ENCODE peak calls at places on chromosomes 12 and 14, in seven cellular contexts. T is heart left ventricle, L is stomach, M is uterus, J is transverse colon, N is sigmoid colon, S is Peyer's patch. Z is an unnamed sample.

GRCh38 chr12:132222096-132222807 is 78.0 kb downstream of the NOC4L start:
- DNase-seq in T (no peak), L (no peak), M (no peak), J (no peak), N (no peak), S (peak; percentile 68), Z (no peak)

GRCh38 chr12:66803972-66804371 is 125.1 kb upstream of the GRIP1 start:
- DNase-seq in T (no peak), L (no peak), M (no peak), J (no peak), N (no peak), S (no peak), Z (no peak)

GRCh38 chr12:120259418-120260202 is 5.9 kb downstream of the PXN start:
- DNase-seq in T (no peak), L (no peak), M (no peak), J (no peak), N (peak; percentile 80), S (no peak), Z (peak; percentile 44)

GRCh38 chr12:76719171-76719631 is 44.7 kb upstream of the ZDHHC17 start:
- DNase-seq in T (no peak), L (no peak), M (no peak), J (no peak), N (no peak), S (no peak), Z (no peak)

GRCh38 chr12:113407931-113408585 is 4.4 kb upstream of the SDS start:
- DNase-seq in T (no peak), L (no peak), M (no peak), J (no peak), N (no peak), S (no peak), Z (no peak)

GRCh38 chr14:79150226-79150625 is 980.1 kb downstream of the NRXN3 start:
- DNase-seq in T (no peak), L (no peak), M (no peak), J (no peak), N (no peak), S (no peak), Z (no peak)

GRCh38 chr12:75750950-75751349 is 239.5 kb upstream of the KRR1 start:
- DNase-seq in T (no peak), L (no peak), M (no peak), J (no peak), N (no peak), S (no peak), Z (no peak)

GRCh38 chr12:68259318-68259940 is 6.0 kb upstream of the IL22 start:
- DNase-seq in T (no peak), L (no peak), M (no peak), J (no peak), N (no peak), S (no peak), Z (no peak)

GRCh38 chr14:74549588-74549987 is 56.0 kb downstream of the ISCA2 start:
- DNase-seq in T (no peak), L (no peak), M (no peak), J (no peak), N (no peak), S (no peak), Z (no peak)

GRCh38 chr14:70855486-70855885 is 46.2 kb upstream of the MAP3K9 start:
- DNase-seq in T (no peak), L (no peak), M (no peak), J (no peak), N (no peak), S (no peak), Z (no peak)

GRCh38 chr12:131912526-131913274 is 16.4 kb upstream of the PUS1 start:
- DNase-seq in T (peak; percentile 91), L (peak; percentile 56), M (peak; percentile 87), J (peak; percentile 42), N (peak; percentile 96), S (no peak), Z (no peak)

GRCh38 chr12:14379508-14379907 is 14.0 kb downstream of the ATF7IP start:
- DNase-seq in T (no peak), L (no peak), M (no peak), J (no peak), N (no peak), S (no peak), Z (no peak)

GRCh38 chr12:25962932-25963525 is 4.5 kb downstream of the RASSF8 start:
- DNase-seq in T (no peak), L (no peak), M (peak; percentile 44), J (no peak), N (peak; percentile 86), S (no peak), Z (no peak)

GRCh38 chr14:95133282-95133681 is 24.0 kb downstream of the DICER1 start:
- DNase-seq in T (no peak), L (no peak), M (no peak), J (no peak), N (no peak), S (no peak), Z (no peak)

DNA sequence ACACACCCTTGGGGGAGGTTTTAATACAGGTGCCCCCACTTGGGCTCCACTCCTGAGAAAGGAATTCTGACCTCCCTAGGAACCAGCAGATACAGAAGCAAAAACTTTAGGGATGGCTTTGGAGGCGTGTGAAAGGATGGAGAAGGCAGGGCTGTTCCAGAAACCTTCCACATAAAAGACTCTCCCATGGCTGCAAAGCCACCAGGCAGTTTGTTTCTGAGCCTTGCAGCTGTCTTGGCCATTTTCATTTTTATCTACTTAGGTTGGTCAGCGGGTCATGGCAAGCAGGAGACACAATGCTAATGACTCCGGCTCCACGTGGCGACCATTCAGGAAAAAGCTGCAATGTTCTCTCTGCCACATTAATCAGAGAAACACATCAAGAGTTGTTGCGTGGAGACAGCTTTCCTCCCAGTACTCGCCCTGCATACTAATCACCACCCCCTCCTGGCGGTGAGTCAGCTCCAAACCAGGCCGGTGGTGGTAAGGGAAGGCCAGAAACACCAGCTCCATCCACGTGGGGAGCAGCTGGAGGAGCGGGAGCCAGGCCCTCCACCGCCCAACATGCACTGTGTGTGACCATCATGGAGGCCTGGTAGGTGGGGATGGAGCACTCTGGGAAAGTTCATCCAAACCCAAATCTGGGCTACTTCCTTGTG is 30.9 kb upstream of the IRF2BPL start:
- DNase-seq in T (no peak), L (peak; percentile 56), M (peak; percentile 49), J (no peak), N (no peak), S (no peak), Z (no peak)
- TF ChIP-seq CTCF in T (peak; percentile 16), L (no peak), M (no peak), J (no peak), N (no peak), S (peak; percentile 13), Z (no peak)

GRCh38 chr12:10701843-10702242 is 21.3 kb downstream of the YBX3 start:
- DNase-seq in T (no peak), L (no peak), M (no peak), J (no peak), N (no peak), S (no peak), Z (no peak)

GRCh38 chr12:10695852-10696251 is 22.0 kb upstream of the STYK1 start:
- DNase-seq in T (no peak), L (no peak), M (no peak), J (no peak), N (no peak), S (no peak), Z (no peak)

GRCh38 chr12:10701226-10701681 is 21.9 kb downstream of the YBX3 start:
- DNase-seq in T (no peak), L (no peak), M (no peak), J (no peak), N (no peak), S (no peak), Z (no peak)

GRCh38 chr12:10697872-10698271 is 24.0 kb upstream of the STYK1 start:
- DNase-seq in T (no peak), L (no peak), M (no peak), J (no peak), N (no peak), S (no peak), Z (no peak)
- TF ChIP-seq POLR2A in T (no peak), L (no peak), M (no peak), J (no peak), N (no peak), S (no peak), Z (no peak)

GRCh38 chr12:8145754-8146415 is 10.9 kb upstream of the ZNF705A start:
- DNase-seq in T (peak; percentile 51), L (no peak), M (peak; percentile 24), J (no peak), N (peak; percentile 62), S (no peak), Z (no peak)

GRCh38 chr12:8146416-8146771 is 10.4 kb upstream of the ZNF705A start:
- DNase-seq in T (no peak), L (no peak), M (no peak), J (no peak), N (no peak), S (no peak), Z (no peak)
- H3K4me3 ChIP-seq in T (no peak overlapping the region), L (no peak overlapping the region), M (no peak overlapping the region), J (no peak overlapping the region), N (peak overlapping the region; percentile 29), S (no peak overlapping the region), Z (no peak overlapping the region)

DNA sequence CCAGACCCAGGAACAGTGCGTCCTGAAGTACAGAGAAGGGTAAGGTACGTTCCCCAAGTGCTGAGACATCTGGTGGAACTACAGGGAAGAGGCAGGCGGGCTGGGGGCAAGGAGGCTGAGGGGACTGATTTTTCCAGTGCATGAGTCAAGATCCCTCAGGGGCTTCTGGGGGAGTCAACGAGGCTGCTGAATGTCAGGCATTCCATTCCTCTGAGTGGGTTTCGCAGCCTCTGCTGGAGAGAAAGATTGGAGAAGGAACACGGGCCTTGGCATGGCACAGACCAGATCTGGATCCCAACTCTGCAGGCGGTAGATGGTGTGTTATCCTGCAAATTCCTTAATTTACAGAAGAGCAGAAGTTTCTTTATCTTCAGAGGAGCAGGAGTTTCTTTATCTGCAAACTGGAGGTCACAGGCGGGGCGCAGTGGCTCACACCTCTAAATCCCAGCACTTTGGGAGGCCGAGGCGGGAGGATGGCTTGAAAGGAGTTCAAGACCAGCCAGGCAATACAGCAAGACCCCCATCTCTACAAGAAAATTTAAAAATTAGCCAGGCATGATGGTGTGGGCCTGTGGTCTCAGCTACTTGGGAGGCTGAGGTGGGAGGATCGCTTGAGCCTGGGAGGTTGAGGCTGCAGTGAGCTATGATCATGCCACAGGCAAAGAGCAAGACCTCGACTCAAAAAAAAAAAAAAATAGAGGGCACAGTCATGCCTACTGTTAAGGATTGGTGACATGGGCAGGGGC is 132.6 kb upstream of the MAP1LC3B2 start:
- DNase-seq in T (peak; percentile 53), L (no peak), M (peak; percentile 91), J (peak; percentile 27), N (peak; percentile 85), S (peak; percentile 52), Z (peak; percentile 69)
- TF ChIP-seq CTCF in T (no peak), L (no peak), M (peak; percentile 38), J (no peak), N (no peak), S (no peak), Z (no peak)